ENCODE peak calls at places on chromosome 10, in four cellular contexts. D, F, A and H are unnamed samples.

GRCh38 chr10:25175527-25176420 is 973 bp downstream of the GPR158 start:
- DNase-seq in D (no peak), F (no peak), A (no peak), H (peak)

GRCh38 chr10:34186013-34186412 is 629.1 kb downstream of the PARD3 start:
- DNase-seq in D (no peak), F (peak), A (no peak), H (no peak)

GRCh38 chr10:62121197-62121550 is 147.5 kb downstream of the RTKN2 start:
- DNase-seq in D (no peak), F (no peak), A (no peak), H (no peak)

GRCh38 chr10:49298666-49298989 is 342 bp upstream of the C10orf71 start:
- DNase-seq in D (no peak), F (no peak), A (peak), H (no peak)

GRCh38 chr10:131963350-131963749 is 18.4 kb downstream of the BNIP3 start:
- DNase-seq in D (no peak), F (no peak), A (no peak), H (no peak)

GRCh38 chr10:30433286-30433778 is 652 bp upstream of the MAP3K8 start:
- DNase-seq in D (no peak), F (peak), A (peak), H (peak)

GRCh38 chr10:43420369-43421200 is 11.6 kb upstream of the HNRNPF start:
- DNase-seq in D (no peak), F (peak), A (peak), H (peak)

GRCh38 chr10:59332581-59332980 is 29.8 kb downstream of the FAM13C start:
- DNase-seq in D (no peak), F (no peak), A (no peak), H (no peak)

GRCh38 chr10:52337225-52337624 is 23.1 kb downstream of the DKK1 start:
- DNase-seq in D (no peak), F (no peak), A (no peak), H (no peak)

GRCh38 chr10:125231116-125231812 is 70.9 kb upstream of the CTBP2 start:
- DNase-seq in D (no peak), F (no peak), A (no peak), H (peak)

GRCh38 chr10:7035111-7035761 is 375.6 kb downstream of the SFMBT2 start:
- DNase-seq in D (no peak), F (no peak), A (no peak), H (no peak)

DNA sequence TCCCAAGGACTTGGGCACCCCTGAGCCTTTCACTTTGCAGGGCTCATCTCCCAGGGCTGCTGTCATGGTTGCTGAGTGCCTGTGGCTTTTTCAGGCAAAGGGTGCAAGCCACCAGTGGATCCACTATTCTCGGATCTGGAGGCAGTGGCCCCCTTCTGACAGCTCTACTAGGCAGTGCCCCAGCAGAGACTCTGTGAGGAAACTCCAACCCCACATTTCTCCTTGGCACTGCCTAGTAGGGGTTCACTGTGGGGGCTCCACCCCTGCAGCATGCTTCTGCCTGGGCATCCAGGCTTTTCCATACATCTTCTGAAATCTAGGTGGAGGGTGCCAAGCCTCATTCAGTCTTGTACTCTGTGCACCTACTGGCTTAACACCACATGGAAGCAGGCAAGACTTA is 675.0 kb upstream of the MBL2 start:
- DNase-seq in D (no peak), F (no peak), A (no peak), H (no peak)
- TF ChIP-seq CBFB in D (no peak), F (no peak), A (no peak), H (no peak)

GRCh38 chr10:5811387-5811821 is 1.8 kb downstream of the GDI2 start:
- DNase-seq in D (no peak), F (peak), A (no peak), H (no peak)
- TF ChIP-seq CREB1 in D (no peak), F (no peak), A (no peak), H (no peak)

DNA sequence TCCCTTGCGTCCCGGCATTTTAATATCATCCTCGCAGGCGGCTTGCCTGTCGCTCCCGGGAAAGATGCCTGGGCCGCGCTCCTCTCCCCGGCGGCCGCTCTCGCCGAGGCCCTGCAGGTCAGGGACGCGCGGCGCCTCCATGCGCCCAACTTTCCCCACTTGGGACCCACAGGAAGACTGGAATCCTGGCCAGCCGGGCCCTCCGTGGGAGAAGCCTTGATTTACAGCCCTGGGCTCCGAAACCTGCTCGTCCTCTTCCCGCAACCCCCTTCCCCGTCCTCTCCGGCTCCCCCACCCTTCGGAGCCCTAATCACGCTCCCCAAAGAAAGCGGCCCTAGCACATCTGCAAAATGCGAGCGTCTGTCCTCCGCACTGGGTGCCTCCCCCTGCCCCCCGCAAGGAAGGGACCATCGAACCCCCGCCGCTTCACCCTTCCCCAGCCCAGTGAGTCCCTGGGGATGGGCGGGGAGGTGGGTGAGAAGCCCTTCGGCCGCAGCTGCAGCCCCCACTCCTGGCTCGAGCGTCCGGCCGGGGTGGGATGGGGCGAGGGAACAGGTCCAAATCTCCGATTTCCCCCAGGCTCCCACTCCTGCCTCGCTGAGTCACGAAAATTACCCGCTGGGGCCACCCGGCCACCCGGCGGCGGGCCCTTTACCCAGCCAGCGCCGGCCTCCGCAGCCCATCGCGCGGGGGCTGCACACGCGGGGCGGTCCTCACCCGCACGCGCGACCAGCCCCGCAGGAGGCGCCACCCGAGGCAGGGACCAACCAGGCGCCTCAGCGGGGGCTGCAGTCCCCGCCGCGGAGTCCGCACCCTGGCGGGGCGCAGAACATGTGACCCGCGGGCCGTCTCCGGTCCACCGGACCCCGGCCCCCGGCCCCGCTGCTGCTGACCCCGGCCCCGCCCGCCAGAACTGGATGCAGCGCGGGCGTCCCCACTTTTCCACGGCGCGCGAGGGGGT is 695 bp downstream of the HSPA12A start:
- DNase-seq in D (no peak), F (no peak), A (peak), H (peak)
- TF ChIP-seq CBFB in D (no peak), F (no peak), A (no peak), H (no peak)

DNA sequence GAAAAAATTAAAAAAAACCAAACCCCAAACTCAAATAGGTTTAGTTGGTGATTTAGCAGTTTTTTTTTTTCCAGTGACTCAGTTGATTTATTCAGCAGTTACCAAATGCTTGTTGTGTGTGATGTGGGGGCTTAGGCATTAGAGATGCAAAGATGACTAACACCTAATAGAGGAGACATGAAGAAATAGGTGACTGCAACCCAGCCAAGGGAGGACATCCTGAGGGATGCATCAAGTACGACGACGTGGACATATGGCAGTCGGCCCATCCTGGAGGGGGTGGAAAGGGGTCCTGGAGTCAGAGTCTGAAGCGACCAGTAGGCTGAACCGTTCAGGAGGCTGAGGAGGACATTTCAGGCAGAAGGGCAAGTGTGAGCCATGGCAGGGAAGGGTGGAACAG is 35.5 kb downstream of the LRMDA start:
- DNase-seq in D (no peak), F (no peak), A (no peak), H (no peak)
- TF ChIP-seq CREB1 in D (no peak), F (no peak), A (no peak), H (no peak)

GRCh38 chr10:124059552-124059951 is 33.8 kb downstream of the CHST15 start:
- DNase-seq in D (no peak), F (no peak), A (no peak), H (no peak)

GRCh38 chr10:124062390-124062789 is 31.0 kb downstream of the CHST15 start:
- DNase-seq in D (no peak), F (peak), A (no peak), H (no peak)

GRCh38 chr10:124060148-124060720 is 33.2 kb downstream of the CHST15 start:
- DNase-seq in D (no peak), F (no peak), A (no peak), H (no peak)

GRCh38 chr10:124058346-124059003 is 34.9 kb downstream of the CHST15 start:
- DNase-seq in D (no peak), F (no peak), A (no peak), H (no peak)

DNA sequence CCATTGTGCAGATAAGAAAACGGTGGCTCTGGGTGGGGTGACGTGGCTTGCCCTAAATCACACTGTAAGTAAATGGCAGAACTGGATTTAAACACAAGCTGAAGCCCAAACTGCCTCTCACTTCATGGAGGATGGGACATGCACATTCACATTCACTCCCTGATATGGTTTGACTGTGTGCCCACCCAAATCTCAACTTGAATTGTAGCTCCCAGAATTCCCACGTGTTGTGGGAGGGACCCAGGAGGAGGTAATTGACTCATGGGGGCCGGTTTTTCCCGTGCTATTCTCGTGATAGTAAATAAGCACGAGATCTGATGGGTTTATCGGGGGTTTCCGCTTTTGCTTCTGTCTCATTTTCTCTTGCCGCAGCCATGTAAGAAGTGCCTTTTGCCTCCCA is 32.4 kb downstream of the CHST15 start:
- DNase-seq in D (no peak), F (no peak), A (no peak), H (no peak)
- TF ChIP-seq CBFB in D (no peak), F (no peak), A (no peak), H (no peak)

DNA sequence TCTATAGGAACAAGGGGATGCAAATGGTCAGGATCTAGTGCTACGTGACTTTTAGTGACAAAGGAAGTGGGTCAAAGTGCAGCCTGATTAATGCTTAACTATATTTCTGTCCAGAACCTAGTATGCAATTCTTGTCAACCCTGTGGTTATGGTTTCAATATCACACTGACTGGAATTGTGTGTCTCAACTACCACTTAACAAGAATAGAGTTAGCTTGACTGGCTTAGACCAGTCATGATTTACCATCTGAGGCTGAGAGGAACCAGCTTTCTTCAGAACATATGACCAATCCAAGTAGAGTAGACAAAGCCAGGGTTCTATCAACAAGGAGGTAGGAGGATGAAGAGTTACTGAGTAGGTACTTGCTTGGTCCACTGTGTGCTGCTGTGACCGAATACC is 54.4 kb downstream of the MYPN start:
- DNase-seq in D (peak), F (peak), A (no peak), H (no peak)
- TF ChIP-seq CREB1 in D (no peak), F (no peak), A (no peak), H (no peak)

DNA sequence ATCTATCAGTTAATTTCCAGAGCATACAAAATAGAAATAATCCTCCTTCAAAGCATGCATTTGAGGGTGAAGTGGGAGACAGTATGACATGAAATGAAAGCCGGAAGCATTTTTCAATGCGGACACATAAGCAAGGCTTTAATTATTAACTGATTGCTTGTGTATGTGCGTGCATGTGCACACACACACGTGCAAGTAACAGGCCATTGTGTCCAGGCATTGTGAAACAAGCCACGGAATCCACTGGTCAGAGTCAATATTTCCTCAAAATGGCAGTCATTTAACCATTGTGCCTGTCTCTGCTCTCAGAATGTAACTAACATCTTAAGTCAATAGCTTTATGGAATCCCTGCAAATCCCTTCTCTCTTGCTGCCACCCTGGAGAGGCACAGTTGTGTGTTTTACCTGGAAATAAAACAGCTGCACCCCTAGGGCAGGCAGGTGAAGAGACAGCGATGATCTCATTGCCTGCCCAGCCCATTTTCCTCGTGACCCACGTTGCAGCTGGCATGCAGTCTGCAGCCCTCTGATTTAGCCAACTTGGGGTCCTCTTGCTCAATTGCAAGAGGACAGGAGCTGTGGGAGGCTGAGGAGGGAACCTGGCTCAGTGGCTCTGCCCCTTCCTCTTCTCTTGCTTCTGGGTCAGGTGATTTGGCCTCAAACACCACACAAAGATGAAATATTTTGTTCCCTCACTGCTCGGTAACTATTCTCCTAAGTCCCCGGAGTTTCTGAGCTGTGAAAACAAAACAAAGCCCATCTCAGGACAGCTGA is 500.9 kb upstream of the ZMIZ1 start:
- DNase-seq in D (no peak), F (peak), A (no peak), H (no peak)
- TF ChIP-seq CBFB in D (no peak), F (no peak), A (no peak), H (no peak)

GRCh38 chr10:31773749-31774148 is 154.9 kb downstream of the ARHGAP12 start:
- DNase-seq in D (no peak), F (no peak), A (no peak), H (no peak)
- TF ChIP-seq CREB1 in D (no peak), F (no peak), A (no peak), H (no peak)

DNA sequence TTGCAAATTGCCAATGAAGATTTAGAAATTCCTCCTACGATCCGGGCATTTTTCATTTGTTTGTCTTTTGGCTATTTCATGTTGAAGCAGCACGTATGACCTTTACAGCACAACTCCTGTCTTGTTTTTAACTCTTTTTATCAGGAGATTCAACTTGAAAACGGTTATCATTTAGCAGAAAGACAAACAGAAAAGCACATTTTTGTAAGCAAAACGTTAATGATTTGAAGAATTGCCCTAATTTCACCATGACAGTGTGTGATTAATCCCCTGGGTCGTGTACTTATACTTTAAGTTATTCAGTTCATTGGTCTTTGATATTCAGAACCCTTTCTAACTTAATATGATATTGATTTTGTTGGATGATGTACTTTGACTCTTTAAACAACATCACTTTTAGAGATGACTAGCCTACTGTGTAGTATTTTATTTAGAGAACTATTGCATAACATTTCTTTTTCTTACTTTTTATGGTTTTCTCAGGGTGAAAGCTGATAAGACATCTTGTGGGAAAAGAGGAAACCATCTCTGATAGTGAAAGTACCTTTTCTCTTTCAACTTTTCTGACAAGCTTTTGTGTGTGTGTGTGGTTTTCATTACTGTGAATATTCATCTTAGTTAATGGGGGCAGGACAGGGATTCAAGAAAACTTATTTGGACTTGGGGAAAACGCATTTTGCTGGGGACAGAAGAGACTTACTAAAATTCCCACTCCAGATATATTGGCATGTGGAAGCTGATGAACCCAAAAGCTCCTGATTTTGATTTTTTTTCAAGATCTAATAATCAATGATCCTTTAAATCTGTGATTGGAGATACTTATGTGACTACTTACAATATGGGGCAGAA is 8.1 kb downstream of the HHEX start:
- DNase-seq in D (no peak), F (peak), A (no peak), H (no peak)
- TF ChIP-seq CBFB in D (no peak), F (no peak), A (no peak), H (no peak)